ENCODE peak calls at places on chromosomes 1 and 21, in four cellular contexts. One of them, this sample, is unnamed.

GRCh38 chr1:150302907-150303306 is 9.2 kb downstream of the MRPS21 start:
- DNase-seq in K562: no peak
- DNase-seq in WTC11: no peak
- DNase-seq in SK-N-SH: no peak
- DNase-seq in this sample: no peak

GRCh38 chr1:47710075-47711071 is 272.5 kb downstream of the FOXD2 start:
- DNase-seq in WTC11: peak; percentile 86
- DNase-seq in SK-N-SH: peak; percentile 96
- DNase-seq in K562: peak; percentile 94
- DNase-seq in this sample: no peak

GRCh38 chr1:193538690-193539089 is 352.3 kb upstream of the B3GALT2 start:
- DNase-seq in SK-N-SH: no peak
- DNase-seq in K562: no peak
- DNase-seq in WTC11: no peak
- DNase-seq in this sample: no peak

GRCh38 chr1:13543927-13544556 is 30.2 kb upstream of the LRRC38 start:
- DNase-seq in K562: peak; percentile 49
- DNase-seq in WTC11: peak; percentile 13
- DNase-seq in SK-N-SH: peak; percentile 54
- DNase-seq in this sample: no peak

GRCh38 chr1:183077107-183077506 is 53.9 kb downstream of the LAMC1 start:
- DNase-seq in WTC11: no peak
- DNase-seq in K562: no peak
- DNase-seq in SK-N-SH: no peak
- DNase-seq in this sample: no peak

GRCh38 chr1:232252719-232253118 is 377.2 kb downstream of the SIPA1L2 start:
- DNase-seq in K562: no peak
- DNase-seq in WTC11: peak; percentile 44
- DNase-seq in SK-N-SH: no peak
- DNase-seq in this sample: no peak

GRCh38 chr21:37227071-37228002 is 39.8 kb downstream of the VPS26C start:
- DNase-seq in SK-N-SH: no peak
- DNase-seq in WTC11: no peak
- DNase-seq in K562: no peak
- DNase-seq in this sample: peak; percentile 34

GRCh38 chr1:2555634-2556276 is 416 bp upstream of the TNFRSF14 start:
- DNase-seq in K562: no peak
- DNase-seq in SK-N-SH: no peak
- DNase-seq in WTC11: no peak
- DNase-seq in this sample: no peak

GRCh38 chr1:93692451-93692861 is 10.8 kb upstream of the BCAR3 start:
- DNase-seq in WTC11: no peak
- DNase-seq in SK-N-SH: no peak
- DNase-seq in K562: no peak
- DNase-seq in this sample: no peak

GRCh38 chr1:222629921-222630535 is 12.1 kb downstream of the MIA3 start:
- DNase-seq in SK-N-SH: no peak
- DNase-seq in WTC11: no peak
- DNase-seq in K562: no peak
- DNase-seq in this sample: no peak

GRCh38 chr1:222632749-222633148 is 14.9 kb downstream of the MIA3 start:
- DNase-seq in WTC11: no peak
- DNase-seq in SK-N-SH: no peak
- DNase-seq in K562: no peak
- DNase-seq in this sample: no peak

GRCh38 chr1:222631611-222632208 is 13.8 kb downstream of the MIA3 start:
- DNase-seq in SK-N-SH: no peak
- DNase-seq in WTC11: no peak
- DNase-seq in K562: no peak
- DNase-seq in this sample: no peak

DNA sequence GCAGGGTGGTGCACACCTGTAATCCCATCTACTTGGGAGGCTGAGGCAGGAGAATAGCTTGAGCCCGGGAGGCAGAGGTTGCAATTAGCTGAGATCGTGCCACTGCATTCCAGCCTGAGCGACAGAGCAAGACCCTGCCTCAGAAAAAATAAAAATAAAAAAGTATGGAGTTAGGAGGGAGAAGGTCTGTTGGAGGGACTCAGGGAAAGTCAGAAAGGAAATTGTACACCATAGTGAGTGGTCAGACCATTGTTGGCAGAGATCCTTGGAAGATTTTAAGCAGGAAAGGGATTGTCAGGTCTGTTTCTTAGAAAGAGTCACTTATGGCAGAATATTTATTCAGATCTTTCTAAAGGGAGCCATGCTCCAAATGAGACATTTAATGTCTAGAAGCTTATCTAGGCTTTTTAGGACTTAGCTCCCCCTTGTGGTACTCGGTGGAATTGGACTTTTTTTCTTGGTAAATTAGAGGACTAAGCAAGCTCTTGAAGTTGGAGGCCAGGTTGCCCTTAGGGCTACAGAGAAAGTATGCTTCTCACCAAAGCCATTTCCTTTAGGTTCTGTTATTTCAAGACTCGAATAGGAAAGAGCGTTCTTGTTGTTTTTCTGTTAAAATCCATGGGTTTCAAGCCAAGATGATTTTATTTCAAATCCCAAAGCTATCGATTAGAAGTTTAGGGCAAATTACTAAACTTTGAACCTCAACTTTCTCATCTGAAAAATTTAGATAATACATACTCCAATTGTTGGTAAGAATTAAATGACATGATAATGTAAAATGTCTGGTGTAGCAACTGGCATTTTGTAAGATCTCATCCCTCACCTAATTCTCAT is 16.5 kb downstream of the MIA3 start:
- DNase-seq in WTC11: peak; percentile 32
- DNase-seq in SK-N-SH: peak; percentile 56
- DNase-seq in K562: peak; percentile 68
- DNase-seq in this sample: peak; percentile 64
- TF ChIP-seq TEAD4 in WTC11: no peak
- TF ChIP-seq TEAD4 in SK-N-SH: no peak
- TF ChIP-seq TEAD4 in K562: no peak
- TF ChIP-seq TEAD4 in this sample: no peak

GRCh38 chr1:42737257-42737656 is 2.8 kb downstream of the CLDN19 start:
- DNase-seq in SK-N-SH: no peak
- DNase-seq in K562: no peak
- DNase-seq in WTC11: no peak
- DNase-seq in this sample: no peak
- TF ChIP-seq TEAD4 in SK-N-SH: no peak
- TF ChIP-seq TEAD4 in K562: no peak
- TF ChIP-seq TEAD4 in WTC11: no peak
- TF ChIP-seq TEAD4 in this sample: no peak

GRCh38 chr1:110780600-110781484 is 92.1 kb upstream of the CD53 start:
- DNase-seq in WTC11: peak; percentile 79
- DNase-seq in SK-N-SH: peak; percentile 69
- DNase-seq in K562: peak; percentile 81
- DNase-seq in this sample: peak; percentile 83

GRCh38 chr1:110781525-110781924 is 91.4 kb upstream of the CD53 start:
- DNase-seq in SK-N-SH: no peak
- DNase-seq in WTC11: no peak
- DNase-seq in K562: no peak
- DNase-seq in this sample: no peak

GRCh38 chr1:110785055-110785454 is 87.9 kb upstream of the CD53 start:
- DNase-seq in K562: no peak
- DNase-seq in SK-N-SH: no peak
- DNase-seq in WTC11: no peak
- DNase-seq in this sample: no peak

GRCh38 chr1:110785612-110786011 is 87.3 kb upstream of the CD53 start:
- DNase-seq in SK-N-SH: no peak
- DNase-seq in K562: no peak
- DNase-seq in WTC11: no peak
- DNase-seq in this sample: no peak

GRCh38 chr1:110783292-110783918 is 89.5 kb upstream of the CD53 start:
- DNase-seq in SK-N-SH: peak; percentile 64
- DNase-seq in WTC11: peak; percentile 23
- DNase-seq in K562: peak; percentile 75
- DNase-seq in this sample: no peak
- TF ChIP-seq TEAD4 in SK-N-SH: no peak
- TF ChIP-seq TEAD4 in WTC11: no peak
- TF ChIP-seq TEAD4 in K562: no peak
- TF ChIP-seq TEAD4 in this sample: no peak

DNA sequence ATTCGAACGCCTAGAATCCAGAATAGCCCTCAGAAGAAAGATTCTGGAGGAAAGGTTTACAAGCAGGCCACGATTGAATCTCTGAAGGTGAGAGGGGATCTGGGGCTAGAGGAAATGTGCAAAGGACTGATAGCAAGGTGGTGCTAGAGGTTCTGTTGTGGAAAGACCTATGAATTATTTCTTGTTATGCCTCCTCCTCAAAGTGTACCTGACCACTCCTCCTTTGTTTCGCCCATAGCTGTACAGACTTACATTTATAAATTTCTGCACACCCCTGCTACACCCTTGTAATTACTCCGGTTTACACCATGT is 986 bp downstream of the TCEANC2 start:
- DNase-seq in SK-N-SH: no peak
- DNase-seq in K562: peak; percentile 76
- DNase-seq in WTC11: no peak
- DNase-seq in this sample: no peak
- TF ChIP-seq TEAD4 in SK-N-SH: no peak
- TF ChIP-seq TEAD4 in K562: no peak
- TF ChIP-seq TEAD4 in WTC11: no peak
- TF ChIP-seq TEAD4 in this sample: no peak

DNA sequence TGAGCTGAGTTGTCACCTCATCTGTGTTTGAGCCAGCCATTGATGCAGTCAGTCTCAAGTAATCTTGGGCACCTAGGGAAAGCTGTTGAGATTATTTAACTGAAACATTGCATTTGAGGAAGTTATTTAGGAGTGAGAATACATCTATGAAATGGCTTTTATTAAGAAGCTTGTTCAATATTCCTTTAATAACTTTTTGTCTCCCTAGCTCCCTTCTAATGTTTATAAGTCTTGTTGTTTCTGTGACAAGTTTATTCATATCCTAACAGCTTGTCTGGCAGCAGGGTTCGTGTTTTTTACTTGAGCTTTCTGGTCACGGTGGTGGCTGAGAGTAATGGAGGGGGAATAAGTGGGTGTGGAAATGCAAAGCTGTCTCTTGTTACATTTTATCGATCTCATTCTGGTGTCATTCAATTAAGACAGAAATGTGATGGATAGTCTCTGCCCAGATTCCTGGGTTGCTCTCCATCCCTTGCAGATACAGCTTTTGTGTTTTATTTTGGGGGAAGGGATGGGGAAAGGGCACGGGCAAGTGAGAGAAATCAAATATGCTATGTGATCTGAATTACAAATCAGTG is 556.0 kb downstream of the USP25 start:
- DNase-seq in SK-N-SH: no peak
- DNase-seq in WTC11: no peak
- DNase-seq in K562: no peak
- DNase-seq in this sample: no peak
- TF ChIP-seq TEAD4 in SK-N-SH: no peak
- TF ChIP-seq TEAD4 in WTC11: no peak
- TF ChIP-seq TEAD4 in K562: no peak
- TF ChIP-seq TEAD4 in this sample: no peak

DNA sequence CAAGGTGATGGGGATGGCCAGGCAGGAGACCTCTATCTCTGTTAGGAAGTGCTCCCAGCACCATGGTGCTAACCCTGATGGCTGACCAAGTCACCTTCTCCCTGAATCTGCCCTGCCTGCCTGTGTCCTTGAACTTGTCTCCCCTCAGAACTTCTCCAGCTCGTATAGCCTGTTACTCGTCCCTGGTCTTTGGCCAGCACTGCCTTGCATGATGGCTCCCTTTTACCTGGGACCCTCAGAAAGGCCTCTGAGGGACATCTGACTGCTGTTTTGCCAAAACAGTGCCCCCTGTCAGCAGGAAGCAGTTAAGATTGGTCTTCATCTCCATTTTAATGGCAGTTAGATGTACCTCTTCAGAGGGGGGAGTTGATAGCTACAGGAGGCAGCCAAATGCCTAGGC is 148.3 kb downstream of the RHOU start:
- DNase-seq in K562: no peak
- DNase-seq in SK-N-SH: no peak
- DNase-seq in WTC11: no peak
- DNase-seq in this sample: no peak
- TF ChIP-seq TEAD4 in K562: no peak
- TF ChIP-seq TEAD4 in SK-N-SH: no peak
- TF ChIP-seq TEAD4 in WTC11: no peak
- TF ChIP-seq TEAD4 in this sample: no peak

This sample was measured in H1.